ENCODE peak calls at places on chromosomes 3 and 15, in five cellular contexts. I is HL-60, X is IMR-90, U is A549, K is fibroblast of lung. P is an unnamed sample.

GRCh38 chr3:46114324-46114988 is 87.2 kb upstream of the XCR1 start:
- DNase-seq in I (no peak), X (peak; percentile 76), U (no peak), K (peak; percentile 48), P (no peak)

GRCh38 chr3:77329161-77329560 is 289.3 kb downstream of the ROBO2 start:
- DNase-seq in I (no peak), X (no peak), U (no peak), K (peak; percentile 21), P (no peak)

GRCh38 chr3:713225-713624 is 379.6 kb upstream of the CNTN6 start:
- DNase-seq in I (no peak), X (no peak), U (no peak), K (no peak), P (no peak)

GRCh38 chr3:135503429-135504083 is 462.0 kb upstream of the PPP2R3A start:
- DNase-seq in I (peak; percentile 58), X (peak; percentile 51), U (peak; percentile 36), K (peak; percentile 59), P (peak; percentile 18)

GRCh38 chr15:71651750-71652186 is 158.6 kb upstream of the NR2E3 start:
- DNase-seq in I (peak; percentile 11), X (peak; percentile 86), U (peak; percentile 51), K (peak; percentile 91), P (no peak)

GRCh38 chr15:68623301-68623892 is 44.6 kb downstream of the CORO2B start:
- DNase-seq in I (no peak), X (peak; percentile 67), U (no peak), K (peak; percentile 85), P (peak; percentile 49)

GRCh38 chr3:102142379-102143058 is 292.3 kb upstream of the ZPLD1 start:
- DNase-seq in I (no peak), X (no peak), U (no peak), K (no peak), P (no peak)

GRCh38 chr3:198017100-198017499 is 57.1 kb downstream of the LMLN start:
- DNase-seq in I (no peak), X (no peak), U (no peak), K (no peak), P (no peak)

GRCh38 chr3:189563841-189564563 is 67.2 kb upstream of the TP63 start:
- DNase-seq in I (no peak), X (peak; percentile 78), U (no peak), K (peak; percentile 51), P (no peak)

GRCh38 chr3:141410861-141411771 is 42.8 kb downstream of the ZBTB38 start:
- DNase-seq in I (no peak), X (peak; percentile 68), U (no peak), K (peak; percentile 56), P (no peak)

GRCh38 chr3:72411102-72411501 is 437.1 kb downstream of the SHQ1 start:
- DNase-seq in I (no peak), X (peak; percentile 22), U (no peak), K (peak; percentile 39), P (no peak)

GRCh38 chr3:95048564-95048963 is 985.7 kb downstream of the NSUN3 start:
- DNase-seq in I (no peak), X (no peak), U (no peak), K (no peak), P (no peak)

GRCh38 chr3:24387000-24387399 is 107.7 kb downstream of the THRB start:
- DNase-seq in I (no peak), X (no peak), U (no peak), K (no peak), P (no peak)

GRCh38 chr15:41465822-41466421 is 27.8 kb upstream of the ITPKA start:
- DNase-seq in I (peak; percentile 21), X (peak; percentile 74), U (peak; percentile 31), K (peak; percentile 84), P (no peak)

GRCh38 chr3:98962189-98962930 is 60.9 kb upstream of the DCBLD2 start:
- DNase-seq in I (no peak), X (peak; percentile 96), U (peak; percentile 81), K (peak; percentile 84), P (no peak)

GRCh38 chr15:74010929-74011540 is 16.5 kb downstream of the PML start:
- DNase-seq in I (no peak), X (no peak), U (no peak), K (peak; percentile 71), P (no peak)

GRCh38 chr3:89571707-89572106 is 464.3 kb downstream of the EPHA3 start:
- DNase-seq in I (no peak), X (no peak), U (no peak), K (peak; percentile 67), P (peak; percentile 15)

GRCh38 chr3:97259263-97259662 is 444.9 kb downstream of the EPHA6 start:
- DNase-seq in I (no peak), X (no peak), U (no peak), K (no peak), P (no peak)

GRCh38 chr15:91593653-91594052 is 259.9 kb upstream of the SLCO3A1 start:
- DNase-seq in I (no peak), X (no peak), U (no peak), K (no peak), P (no peak)

GRCh38 chr3:133330043-133330442 is 69.8 kb upstream of the BFSP2 start:
- DNase-seq in I (no peak), X (no peak), U (no peak), K (no peak), P (no peak)

GRCh38 chr3:10935846-10936631 is 56.5 kb upstream of the SLC6A1 start:
- DNase-seq in I (no peak), X (no peak), U (no peak), K (no peak), P (no peak)

GRCh38 chr3:151402349-151402748 is 17.8 kb upstream of the P2RY12 start:
- DNase-seq in I (no peak), X (no peak), U (no peak), K (no peak), P (no peak)

GRCh38 chr3:8742921-8743605 is 9.5 kb downstream of the CAV3 start:
- DNase-seq in I (no peak), X (peak; percentile 74), U (peak; percentile 19), K (peak; percentile 39), P (no peak)

GRCh38 chr3:171055336-171056178 is 29.0 kb upstream of the SLC2A2 start:
- DNase-seq in I (no peak), X (peak; percentile 56), U (peak; percentile 28), K (peak; percentile 50), P (no peak)

GRCh38 chr3:64983583-64984359 is 296.0 kb upstream of the ADAMTS9 start:
- DNase-seq in I (no peak), X (no peak), U (no peak), K (no peak), P (peak; percentile 3)

GRCh38 chr3:59607628-59608027 is 557.8 kb upstream of the CFAP20DC start:
- DNase-seq in I (no peak), X (peak; percentile 16), U (no peak), K (peak; percentile 39), P (peak; percentile 14)

DNA sequence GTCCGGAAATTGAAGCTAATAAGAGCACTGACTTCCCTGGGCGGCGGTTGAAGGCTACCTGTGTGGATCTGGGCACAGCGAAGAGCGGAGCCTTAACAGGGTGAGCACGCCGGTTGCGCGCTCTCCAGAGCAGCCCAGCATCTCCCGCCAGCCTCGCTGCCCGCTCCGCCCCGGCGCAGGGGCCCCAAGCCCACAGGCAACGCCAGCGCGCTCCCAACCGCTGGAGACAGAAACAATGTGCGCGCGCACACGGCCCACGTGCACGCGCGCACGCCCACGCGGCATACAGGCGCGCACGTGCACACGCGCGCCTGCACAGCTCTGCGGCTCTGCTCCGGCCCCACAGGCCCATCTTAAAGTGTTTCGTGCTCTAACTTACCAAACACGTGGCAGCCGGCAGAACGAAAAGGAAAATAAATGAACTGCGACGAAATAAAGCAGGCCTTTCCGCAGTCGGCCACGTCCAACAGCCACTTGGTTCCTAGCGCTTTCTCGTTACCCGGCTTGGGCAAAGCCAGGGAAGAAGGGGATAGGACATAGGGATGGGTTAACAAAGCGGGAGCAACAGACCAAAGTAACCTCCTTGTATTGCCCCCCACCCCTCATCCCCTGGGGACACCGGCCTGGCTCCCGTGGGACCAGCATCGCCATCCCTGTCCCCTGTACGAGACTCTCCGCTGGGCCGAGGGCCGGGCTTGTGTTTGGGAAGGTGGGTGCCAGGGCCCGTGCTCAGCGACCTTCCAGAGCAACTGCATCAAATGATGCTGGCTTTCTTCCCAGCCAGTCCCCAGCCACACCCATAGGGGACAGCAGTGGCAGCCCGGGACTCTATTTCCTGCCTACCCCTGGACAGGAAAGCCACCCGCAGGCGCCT is 203.7 kb downstream of the ABHD5 start:
- DNase-seq in I (peak; percentile 9), X (peak; percentile 68), U (peak; percentile 45), K (peak; percentile 75), P (no peak)
- H3K27ac ChIP-seq in I (no peak overlapping the region), X (peak overlapping the region; percentile 10), U (peak overlapping the region; percentile 96), K (no peak overlapping the region), P (no peak overlapping the region)

GRCh38 chr3:172152294-172152649 is 112.9 kb downstream of the FNDC3B start:
- DNase-seq in I (no peak), X (no peak), U (no peak), K (no peak), P (no peak)
- H3K27ac ChIP-seq in I (peak overlapping the region; percentile 31), X (peak overlapping the region; percentile 51), U (peak overlapping the region; percentile 91), K (peak overlapping the region; percentile 92), P (peak overlapping the region; percentile 83)

DNA sequence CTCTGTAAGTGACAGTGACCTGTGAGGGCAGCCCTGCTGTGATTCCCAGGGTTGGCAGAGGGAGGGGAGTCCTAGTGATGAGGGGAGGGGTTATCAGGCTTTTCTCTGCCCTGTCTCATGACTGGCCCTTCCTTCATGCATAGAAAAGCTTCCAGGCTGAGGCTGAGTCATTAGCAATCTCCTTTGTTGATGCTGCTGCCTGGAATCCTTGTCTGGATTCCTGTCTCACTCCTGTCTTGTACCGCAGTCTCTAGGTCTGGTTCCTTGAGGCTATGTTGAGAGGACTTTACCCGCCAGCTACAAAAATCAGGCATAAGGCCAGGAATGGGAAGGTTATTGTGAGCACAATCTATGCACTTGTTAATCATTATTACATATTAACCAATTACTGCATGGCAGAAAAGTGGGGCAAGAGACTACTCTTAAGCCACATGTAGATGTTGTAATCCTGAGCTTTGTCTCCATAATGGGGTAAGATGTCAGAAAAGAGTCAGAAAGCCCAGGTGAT is 7.2 kb downstream of the KLHL6 start:
- DNase-seq in I (no peak), X (peak; percentile 72), U (peak; percentile 46), K (peak; percentile 6), P (no peak)
- H3K27ac ChIP-seq in I (no peak overlapping the region), X (no peak overlapping the region), U (peak overlapping the region; percentile 75), K (no peak overlapping the region), P (no peak overlapping the region)

DNA sequence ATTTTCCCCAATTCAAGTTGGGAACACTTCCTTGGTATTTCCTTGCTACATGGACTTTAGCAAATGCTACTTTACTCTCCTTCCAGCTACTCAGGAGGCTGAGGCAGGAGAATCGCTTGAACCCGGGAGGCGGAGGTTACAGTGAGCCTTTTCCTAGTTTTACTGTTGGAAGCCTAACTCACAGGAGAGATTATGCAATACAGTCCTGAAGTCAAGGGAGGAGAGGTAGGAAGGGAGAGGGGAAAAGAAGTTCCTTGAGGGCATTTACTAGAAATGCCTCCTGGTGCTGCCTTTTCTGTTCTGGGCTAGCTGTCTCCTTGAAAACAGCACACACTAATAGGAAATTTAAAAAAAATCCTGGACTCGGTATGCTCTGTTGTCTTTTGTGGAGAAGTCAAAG is 6.2 kb downstream of the HHLA2 start:
- DNase-seq in I (no peak), X (no peak), U (no peak), K (no peak), P (no peak)
- H3K27ac ChIP-seq in I (no peak overlapping the region), X (no peak overlapping the region), U (no peak overlapping the region), K (no peak overlapping the region), P (no peak overlapping the region)

GRCh38 chr3:42853739-42854302 is 21.9 kb downstream of the CYP8B1 start:
- DNase-seq in I (no peak), X (no peak), U (no peak), K (no peak), P (peak; percentile 20)
- H3K27ac ChIP-seq in I (no peak overlapping the region), X (no peak overlapping the region), U (no peak overlapping the region), K (no peak overlapping the region), P (peak overlapping the region; percentile 47)

GRCh38 chr3:71168961-71169411 is 414.5 kb downstream of the FOXP1 start:
- DNase-seq in I (no peak), X (peak; percentile 44), U (no peak), K (no peak), P (no peak)
- H3K27ac ChIP-seq in I (no peak overlapping the region), X (peak overlapping the region; percentile 69), U (peak overlapping the region; percentile 7), K (no peak overlapping the region), P (no peak overlapping the region)

P was measured in gastrocnemius medialis.